ENCODE peak calls at places on chromosomes 13 and 19, in eight cellular contexts. N is heart right ventricle, X is pancreas, E is glutamatergic neuron, B is thoracic aorta, V is nephron progenitor cell, G is body of pancreas, I is fibroblast of villous mesenchyme. R is an unnamed sample.

GRCh38 chr13:29999492-30000372 is 149.3 kb upstream of the UBL3 start:
- DNase-seq in E (no peak), G (no peak), I (no peak), B (no peak), N (no peak), V (no peak), X (no peak), R (no peak)

GRCh38 chr13:114285166-114285808 is 3.9 kb downstream of the UPF3A start:
- DNase-seq in X (no peak), G (no peak), V (no peak), E (no peak), I (no peak), B (no peak), N (no peak), R (no peak)

GRCh38 chr13:45989607-45990006 is 62.9 kb downstream of the ZC3H13 start:
- DNase-seq in E (no peak), V (no peak), X (no peak), G (no peak), I (peak; percentile 73), N (no peak), B (no peak), R (no peak)

GRCh38 chr13:43988302-43988701 is 108.6 kb downstream of the LACC1 start:
- DNase-seq in B (no peak), E (no peak), X (no peak), V (no peak), I (no peak), G (no peak), N (no peak), R (no peak)

GRCh38 chr19:41264581-41265375 is 606 bp downstream of the HNRNPUL1 start:
- DNase-seq in I (peak; percentile 56), X (peak; percentile 69), B (no peak), N (peak; percentile 61), E (no peak), V (peak; percentile 57), G (peak; percentile 61), R (peak; percentile 56)

GRCh38 chr13:95298971-95299627 is 2.2 kb downstream of the ABCC4 start:
- DNase-seq in V (no peak), N (no peak), B (no peak), I (peak; percentile 79), X (no peak), G (no peak), E (no peak), R (no peak)

GRCh38 chr13:46041335-46041934 is 11.1 kb downstream of the ZC3H13 start:
- DNase-seq in B (no peak), G (no peak), E (no peak), I (no peak), X (no peak), N (no peak), V (no peak), R (no peak)

GRCh38 chr13:111868716-111869115 is 198.2 kb upstream of the SOX1 start:
- DNase-seq in V (no peak), B (no peak), N (no peak), E (no peak), X (no peak), I (no peak), G (no peak), R (no peak)

GRCh38 chr19:49129238-49129583 is 9.9 kb downstream of the PPFIA3 start:
- DNase-seq in E (no peak), I (peak; percentile 36), V (peak; percentile 37), G (no peak), N (no peak), B (no peak), X (peak; percentile 59), R (no peak)

GRCh38 chr19:19403373-19403901 is 2.0 kb upstream of the GATAD2A start:
- DNase-seq in E (no peak), B (no peak), G (peak; percentile 37), N (no peak), V (no peak), I (peak; percentile 47), X (no peak), R (no peak)

GRCh38 chr13:45048890-45049407 is 59.6 kb downstream of the GPALPP1 start:
- DNase-seq in V (no peak), B (no peak), I (no peak), G (no peak), E (no peak), X (no peak), N (no peak), R (no peak)

GRCh38 chr19:54188224-54188871 is 1.0 kb downstream of the MBOAT7 start:
- DNase-seq in V (no peak), X (peak; percentile 44), G (no peak), N (no peak), I (peak; percentile 72), E (no peak), B (no peak), R (no peak)

GRCh38 chr13:60454425-60454824 is 57.4 kb downstream of the TDRD3 start:
- DNase-seq in G (no peak), N (no peak), B (no peak), V (no peak), X (no peak), E (no peak), I (no peak), R (no peak)

GRCh38 chr13:60453490-60453889 is 56.5 kb downstream of the TDRD3 start:
- DNase-seq in G (no peak), X (no peak), E (no peak), B (no peak), N (no peak), I (no peak), V (no peak), R (no peak)

DNA sequence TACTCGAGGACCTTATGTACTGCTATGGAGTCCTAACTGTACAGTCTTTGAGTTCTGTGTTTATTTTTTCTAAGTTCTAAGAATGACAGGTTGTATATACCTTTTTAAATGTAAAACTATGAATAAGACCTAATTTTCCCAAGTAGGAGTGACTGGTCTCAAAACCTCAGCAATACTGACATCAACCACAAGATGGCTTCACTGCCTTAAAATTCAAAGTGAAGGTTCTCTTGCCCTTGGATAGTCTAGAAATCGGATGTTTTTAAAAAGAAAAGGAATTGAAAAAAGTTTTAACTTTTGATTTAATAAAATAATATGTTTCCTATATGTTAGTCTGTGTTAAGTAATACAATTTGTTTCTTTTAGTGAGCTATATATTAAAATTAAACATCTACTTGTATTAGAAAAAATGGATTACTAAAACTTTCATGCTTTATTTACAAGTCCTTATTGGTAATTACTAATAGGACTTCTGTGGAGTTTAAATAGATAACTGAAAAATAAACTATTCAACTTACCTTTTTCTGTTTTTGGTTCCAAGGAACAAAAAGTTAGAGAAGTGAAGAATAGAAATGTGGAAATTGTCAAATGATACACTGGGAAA is 52.0 kb downstream of the TDRD3 start:
- DNase-seq in E (no peak), G (peak; percentile 20), B (no peak), N (peak; percentile 24), X (no peak), I (peak; percentile 55), V (peak; percentile 16), R (peak; percentile 43)
- TF ChIP-seq CTCF in E (peak; percentile 87), G (peak; percentile 55), B (peak; percentile 71), N (peak; percentile 47), X (peak; percentile 52), I (peak; percentile 86), V (peak; percentile 82), R (peak; percentile 79)

GRCh38 chr19:58480481-58480830 is 4.3 kb downstream of the ZNF446 start:
- DNase-seq in E (no peak), X (no peak), N (no peak), B (no peak), I (no peak), V (no peak), G (no peak), R (no peak)

GRCh38 chr19:58479303-58479702 is 3.2 kb downstream of the ZNF446 start:
- DNase-seq in B (no peak), G (no peak), X (no peak), E (no peak), V (no peak), I (no peak), N (no peak), R (no peak)

GRCh38 chr19:58477871-58478270 is 1.7 kb downstream of the ZNF446 start:
- DNase-seq in I (no peak), N (no peak), V (no peak), B (no peak), X (peak; percentile 49), E (no peak), G (no peak), R (no peak)

GRCh38 chr19:58480831-58481230 is 4.7 kb downstream of the ZNF446 start:
- DNase-seq in X (no peak), G (no peak), I (no peak), E (no peak), B (no peak), N (no peak), V (no peak), R (no peak)

GRCh38 chr19:58479736-58480480 is 3.8 kb downstream of the ZNF446 start:
- DNase-seq in B (no peak), X (no peak), N (no peak), V (no peak), I (no peak), G (no peak), E (no peak), R (no peak)
- TF ChIP-seq CTCF in B (no peak), X (no peak), N (no peak), V (no peak), I (no peak), G (no peak), E (no peak), R (no peak)

DNA sequence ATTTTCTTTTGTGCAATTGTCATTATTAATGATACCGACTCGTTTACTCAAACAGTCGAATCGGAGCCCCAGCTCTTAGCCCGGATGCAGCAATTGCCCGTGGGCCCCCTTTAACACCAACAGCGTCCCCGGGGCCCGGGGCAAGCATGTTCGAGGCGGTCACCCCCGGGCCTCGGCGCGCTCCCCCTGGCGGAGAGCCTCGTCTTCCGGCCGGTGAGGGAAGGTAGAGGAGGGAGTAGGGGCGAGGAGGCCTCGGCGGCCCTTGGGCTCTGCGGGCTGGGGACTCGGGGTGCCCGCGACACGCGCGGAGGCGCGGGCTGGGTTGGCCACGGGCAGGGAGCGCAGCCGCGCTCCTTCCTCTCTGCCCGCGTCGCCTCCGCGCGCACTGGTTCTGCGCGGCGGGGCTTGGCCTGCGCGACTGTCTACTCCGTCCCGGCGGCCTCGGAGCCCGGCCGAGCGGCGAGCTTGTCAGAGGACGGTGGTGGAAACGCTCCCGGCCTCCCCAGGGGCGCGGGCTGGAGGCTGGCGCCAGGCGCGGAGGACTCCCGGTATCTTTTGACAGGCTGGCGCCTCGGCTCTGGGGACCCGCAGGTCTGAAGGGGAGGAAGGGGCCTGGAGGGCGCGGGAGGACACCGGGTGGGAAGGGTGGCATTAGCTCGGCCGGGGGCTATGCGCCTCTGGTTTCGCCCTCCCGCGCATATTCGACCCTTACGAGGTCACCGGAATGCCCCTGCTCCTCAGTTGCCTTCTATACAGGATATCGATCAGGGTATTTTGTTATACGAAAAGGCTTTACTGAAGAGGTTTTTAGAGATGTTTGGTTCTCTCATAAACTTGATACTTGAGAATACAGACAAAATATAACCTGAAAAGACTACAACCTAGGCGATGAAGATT is 1.5 kb downstream of the BIVM start:
- DNase-seq in G (peak; percentile 81), V (peak; percentile 84), X (peak; percentile 86), N (peak; percentile 86), B (no peak), I (peak; percentile 79), E (peak; percentile 94), R (peak; percentile 91)
- TF ChIP-seq CTCF in G (peak; percentile 71), V (peak; percentile 70), X (peak; percentile 68), N (peak; percentile 79), B (peak; percentile 65), I (peak; percentile 74), E (peak; percentile 84), R (peak; percentile 79)

GRCh38 chr19:21256722-21257121 is 72.5 kb downstream of the ZNF708 start:
- DNase-seq in V (no peak), B (no peak), X (no peak), I (peak; percentile 28), N (no peak), E (no peak), G (peak; percentile 3), R (no peak)
- TF ChIP-seq CTCF in V (no peak), B (no peak), X (no peak), I (peak; percentile 32), N (no peak), E (no peak), G (peak; percentile 50), R (no peak)

GRCh38 chr19:35748106-35749020 is at the start of gene LIN37:
- DNase-seq in N (peak; percentile 99), G (peak; percentile 99), X (peak; percentile 98), E (peak; percentile 98), V (peak; percentile 96), I (peak; percentile 100), B (peak; percentile 99), R (peak; percentile 96)
- TF ChIP-seq CTCF in N (peak; percentile 12), G (peak; percentile 17), X (peak; percentile 35), E (no peak), V (no peak), I (no peak), B (no peak), R (no peak)

R was measured in endothelial cell.